ENCODE peak calls at places on chromosomes 7 and 10, in eight cellular contexts. One of them, this sample, is unnamed.

GRCh38 chr7:31763548-31763947 is 76.5 kb downstream of the PPP1R17 start:
- DNase-seq in hypothalamus: no peak
- DNase-seq in HuH-7: no peak
- DNase-seq in HT1080: no peak
- DNase-seq in endothelial cell: no peak
- DNase-seq in brain microvascular endothelial cell: no peak
- DNase-seq in NCI-H748 treated with DMSO at 0.1 percent for 48 hours: no peak
- DNase-seq in fibroblast of the aortic adventitia: no peak
- DNase-seq in this sample: no peak

GRCh38 chr10:102635377-102635776 is 8.9 kb upstream of the TRIM8 start:
- DNase-seq in fibroblast of the aortic adventitia: no peak
- DNase-seq in hypothalamus: no peak
- DNase-seq in brain microvascular endothelial cell: no peak
- DNase-seq in HuH-7: no peak
- DNase-seq in NCI-H748 treated with DMSO at 0.1 percent for 48 hours: no peak
- DNase-seq in endothelial cell: no peak
- DNase-seq in HT1080: no peak
- DNase-seq in this sample: no peak

GRCh38 chr10:59885430-59886134 is 20.8 kb downstream of the CCDC6 start:
- DNase-seq in hypothalamus: no peak
- DNase-seq in endothelial cell: no peak
- DNase-seq in NCI-H748 treated with DMSO at 0.1 percent for 48 hours: no peak
- DNase-seq in HT1080: no peak
- DNase-seq in HuH-7: no peak
- DNase-seq in fibroblast of the aortic adventitia: no peak
- DNase-seq in brain microvascular endothelial cell: no peak
- DNase-seq in this sample: no peak

GRCh38 chr7:134514663-134515062 is 12.7 kb upstream of the AKR1B10 start:
- DNase-seq in endothelial cell: peak
- DNase-seq in hypothalamus: no peak
- DNase-seq in fibroblast of the aortic adventitia: peak
- DNase-seq in NCI-H748 treated with DMSO at 0.1 percent for 48 hours: peak
- DNase-seq in HT1080: peak
- DNase-seq in brain microvascular endothelial cell: peak
- DNase-seq in HuH-7: peak
- DNase-seq in this sample: no peak

GRCh38 chr10:32938554-32939061 is 19.4 kb downstream of the ITGB1 start:
- DNase-seq in brain microvascular endothelial cell: no peak
- DNase-seq in fibroblast of the aortic adventitia: no peak
- DNase-seq in HT1080: no peak
- DNase-seq in endothelial cell: no peak
- DNase-seq in NCI-H748 treated with DMSO at 0.1 percent for 48 hours: no peak
- DNase-seq in hypothalamus: peak
- DNase-seq in HuH-7: peak
- DNase-seq in this sample: peak

GRCh38 chr10:3776796-3777571 is 8.0 kb downstream of the KLF6 start:
- DNase-seq in NCI-H748 treated with DMSO at 0.1 percent for 48 hours: peak
- DNase-seq in brain microvascular endothelial cell: peak
- DNase-seq in fibroblast of the aortic adventitia: peak
- DNase-seq in HuH-7: no peak
- DNase-seq in hypothalamus: no peak
- DNase-seq in endothelial cell: no peak
- DNase-seq in HT1080: peak
- DNase-seq in this sample: no peak

GRCh38 chr7:129739427-129739826 is 127.9 kb downstream of the NRF1 start:
- DNase-seq in HuH-7: no peak
- DNase-seq in endothelial cell: no peak
- DNase-seq in HT1080: peak
- DNase-seq in hypothalamus: no peak
- DNase-seq in NCI-H748 treated with DMSO at 0.1 percent for 48 hours: no peak
- DNase-seq in brain microvascular endothelial cell: peak
- DNase-seq in fibroblast of the aortic adventitia: peak
- DNase-seq in this sample: no peak

GRCh38 chr10:17599089-17599488 is 18.1 kb downstream of the HACD1 start:
- DNase-seq in NCI-H748 treated with DMSO at 0.1 percent for 48 hours: peak
- DNase-seq in endothelial cell: peak
- DNase-seq in brain microvascular endothelial cell: peak
- DNase-seq in fibroblast of the aortic adventitia: peak
- DNase-seq in hypothalamus: no peak
- DNase-seq in HT1080: peak
- DNase-seq in HuH-7: peak
- DNase-seq in this sample: no peak

GRCh38 chr7:90980545-90980944 is 283.7 kb upstream of the FZD1 start:
- DNase-seq in fibroblast of the aortic adventitia: peak
- DNase-seq in NCI-H748 treated with DMSO at 0.1 percent for 48 hours: no peak
- DNase-seq in HuH-7: no peak
- DNase-seq in brain microvascular endothelial cell: no peak
- DNase-seq in HT1080: no peak
- DNase-seq in hypothalamus: no peak
- DNase-seq in endothelial cell: no peak
- DNase-seq in this sample: no peak

GRCh38 chr10:63005246-63005645 is 127.9 kb upstream of the NRBF2 start:
- DNase-seq in brain microvascular endothelial cell: peak
- DNase-seq in fibroblast of the aortic adventitia: peak
- DNase-seq in endothelial cell: no peak
- DNase-seq in HuH-7: no peak
- DNase-seq in HT1080: peak
- DNase-seq in hypothalamus: no peak
- DNase-seq in NCI-H748 treated with DMSO at 0.1 percent for 48 hours: no peak
- DNase-seq in this sample: no peak

GRCh38 chr10:133445751-133446708 is 7.7 kb upstream of the SCART1 start:
- DNase-seq in hypothalamus: no peak
- DNase-seq in endothelial cell: no peak
- DNase-seq in fibroblast of the aortic adventitia: no peak
- DNase-seq in brain microvascular endothelial cell: no peak
- DNase-seq in HT1080: no peak
- DNase-seq in HuH-7: no peak
- DNase-seq in NCI-H748 treated with DMSO at 0.1 percent for 48 hours: no peak
- DNase-seq in this sample: no peak

GRCh38 chr7:144656960-144657359 is 178.9 kb downstream of the TPK1 start:
- DNase-seq in brain microvascular endothelial cell: no peak
- DNase-seq in HuH-7: peak
- DNase-seq in HT1080: no peak
- DNase-seq in hypothalamus: no peak
- DNase-seq in NCI-H748 treated with DMSO at 0.1 percent for 48 hours: no peak
- DNase-seq in fibroblast of the aortic adventitia: no peak
- DNase-seq in endothelial cell: no peak
- DNase-seq in this sample: no peak

GRCh38 chr10:114758331-114758730 is 63.2 kb upstream of the FHIP2A start:
- DNase-seq in fibroblast of the aortic adventitia: peak
- DNase-seq in HT1080: peak
- DNase-seq in NCI-H748 treated with DMSO at 0.1 percent for 48 hours: no peak
- DNase-seq in brain microvascular endothelial cell: no peak
- DNase-seq in hypothalamus: no peak
- DNase-seq in endothelial cell: no peak
- DNase-seq in HuH-7: no peak
- DNase-seq in this sample: no peak

GRCh38 chr7:14294637-14295036 is 305.2 kb upstream of the ETV1 start:
- DNase-seq in fibroblast of the aortic adventitia: no peak
- DNase-seq in HuH-7: no peak
- DNase-seq in NCI-H748 treated with DMSO at 0.1 percent for 48 hours: no peak
- DNase-seq in endothelial cell: no peak
- DNase-seq in brain microvascular endothelial cell: no peak
- DNase-seq in hypothalamus: no peak
- DNase-seq in HT1080: no peak
- DNase-seq in this sample: no peak

GRCh38 chr7:92432299-92432946 is 14.9 kb upstream of the GATAD1 start:
- DNase-seq in hypothalamus: no peak
- DNase-seq in HT1080: no peak
- DNase-seq in brain microvascular endothelial cell: no peak
- DNase-seq in fibroblast of the aortic adventitia: no peak
- DNase-seq in NCI-H748 treated with DMSO at 0.1 percent for 48 hours: no peak
- DNase-seq in endothelial cell: no peak
- DNase-seq in HuH-7: no peak
- DNase-seq in this sample: no peak